ENCODE peak calls at places on chromosome 2, in four cellular contexts. One of them, this sample, is unnamed.
A peak's percentile ranks its signal among the peaks of the same experiment; 100 is the strongest.

GRCh38 chr2:34601561-34601960 is 1002.5 kb upstream of the FAM98A start:
- DNase-seq in GM23248: no peak
- DNase-seq in ovary: no peak
- DNase-seq in choroid plexus epithelial cell: no peak
- DNase-seq in this sample: no peak

GRCh38 chr2:186546842-186547241 is 43.0 kb upstream of the ITGAV start:
- DNase-seq in choroid plexus epithelial cell: peak; percentile 27
- DNase-seq in GM23248: peak; percentile 71
- DNase-seq in ovary: no peak
- DNase-seq in this sample: peak; percentile 56

GRCh38 chr2:43609304-43609883 is 13.6 kb upstream of the THADA start:
- DNase-seq in choroid plexus epithelial cell: peak; percentile 68
- DNase-seq in ovary: no peak
- DNase-seq in GM23248: peak; percentile 73
- DNase-seq in this sample: peak; percentile 63

GRCh38 chr2:134072973-134073490 is 180.8 kb upstream of the MGAT5 start:
- DNase-seq in GM23248: no peak
- DNase-seq in choroid plexus epithelial cell: no peak
- DNase-seq in ovary: no peak
- DNase-seq in this sample: no peak

GRCh38 chr2:183070942-183071844 is 7.4 kb upstream of the DUSP19 start:
- DNase-seq in GM23248: peak; percentile 48
- DNase-seq in choroid plexus epithelial cell: peak; percentile 70
- DNase-seq in ovary: no peak
- DNase-seq in this sample: peak; percentile 68

GRCh38 chr2:118442949-118443348 is 354.7 kb downstream of the INSIG2 start:
- DNase-seq in choroid plexus epithelial cell: no peak
- DNase-seq in GM23248: no peak
- DNase-seq in ovary: no peak
- DNase-seq in this sample: no peak

GRCh38 chr2:7517122-7517487 is 599.9 kb downstream of the RNF144A start:
- DNase-seq in choroid plexus epithelial cell: no peak
- DNase-seq in ovary: no peak
- DNase-seq in GM23248: peak; percentile 72
- DNase-seq in this sample: peak; percentile 2

GRCh38 chr2:81304154-81304830 is 999.7 kb upstream of the LRRTM1 start:
- DNase-seq in GM23248: no peak
- DNase-seq in choroid plexus epithelial cell: no peak
- DNase-seq in ovary: no peak
- DNase-seq in this sample: no peak

GRCh38 chr2:38602136-38602731 is 494 bp downstream of the HNRNPLL start:
- DNase-seq in choroid plexus epithelial cell: no peak
- DNase-seq in ovary: peak; percentile 71
- DNase-seq in GM23248: peak; percentile 58
- DNase-seq in this sample: no peak

GRCh38 chr2:240919786-240920782 is 13.9 kb downstream of the CROCC2 start:
- DNase-seq in GM23248: no peak
- DNase-seq in choroid plexus epithelial cell: no peak
- DNase-seq in ovary: peak; percentile 29
- DNase-seq in this sample: no peak

GRCh38 chr2:72350852-72351251 is 203.2 kb upstream of the CYP26B1 start:
- DNase-seq in GM23248: no peak
- DNase-seq in choroid plexus epithelial cell: peak; percentile 8
- DNase-seq in ovary: no peak
- DNase-seq in this sample: no peak

GRCh38 chr2:156883828-156884615 is 373.5 kb upstream of the GALNT5 start:
- DNase-seq in choroid plexus epithelial cell: peak; percentile 16
- DNase-seq in GM23248: peak; percentile 74
- DNase-seq in ovary: no peak
- DNase-seq in this sample: peak; percentile 54

GRCh38 chr2:155223781-155224406 is 525.4 kb downstream of the KCNJ3 start:
- DNase-seq in ovary: no peak
- DNase-seq in choroid plexus epithelial cell: peak; percentile 3
- DNase-seq in GM23248: peak; percentile 16
- DNase-seq in this sample: peak; percentile 1

GRCh38 chr2:38108907-38109731 is 33.2 kb upstream of the CYP1B1 start:
- DNase-seq in GM23248: no peak
- DNase-seq in ovary: no peak
- DNase-seq in choroid plexus epithelial cell: no peak
- DNase-seq in this sample: no peak

GRCh38 chr2:128684523-128684922 is 365.9 kb upstream of the HS6ST1 start:
- DNase-seq in choroid plexus epithelial cell: no peak
- DNase-seq in GM23248: no peak
- DNase-seq in ovary: no peak
- DNase-seq in this sample: no peak

GRCh38 chr2:229474125-229474524 is 203.0 kb upstream of the PID1 start:
- DNase-seq in ovary: no peak
- DNase-seq in GM23248: no peak
- DNase-seq in choroid plexus epithelial cell: no peak
- DNase-seq in this sample: no peak

GRCh38 chr2:159891917-159892691 is 94.1 kb upstream of the CD302 start:
- DNase-seq in choroid plexus epithelial cell: peak; percentile 54
- DNase-seq in ovary: no peak
- DNase-seq in GM23248: peak; percentile 84
- DNase-seq in this sample: peak; percentile 59

GRCh38 chr2:105328281-105329196 is 996 bp downstream of the TGFBRAP1 start:
- DNase-seq in ovary: no peak
- DNase-seq in GM23248: peak; percentile 23
- DNase-seq in choroid plexus epithelial cell: peak; percentile 66
- DNase-seq in this sample: peak; percentile 31

GRCh38 chr2:197708331-197708730 is 3.2 kb downstream of the MARS2 start:
- DNase-seq in ovary: no peak
- DNase-seq in choroid plexus epithelial cell: peak; percentile 75
- DNase-seq in GM23248: peak; percentile 88
- DNase-seq in this sample: peak; percentile 76
- H3K4me3 ChIP-seq in ovary: no peak overlapping the region
- H3K4me3 ChIP-seq in choroid plexus epithelial cell: no peak overlapping the region
- H3K4me3 ChIP-seq in GM23248: peak overlapping the region; percentile 96
- H3K4me3 ChIP-seq in this sample: no peak overlapping the region

GRCh38 chr2:67825476-67825875 is 237.3 kb downstream of the C1D start:
- DNase-seq in GM23248: peak; percentile 75
- DNase-seq in choroid plexus epithelial cell: peak; percentile 47
- DNase-seq in ovary: no peak
- DNase-seq in this sample: peak; percentile 83
- H3K4me3 ChIP-seq in GM23248: no peak overlapping the region
- H3K4me3 ChIP-seq in choroid plexus epithelial cell: no peak overlapping the region
- H3K4me3 ChIP-seq in ovary: no peak overlapping the region
- H3K4me3 ChIP-seq in this sample: peak overlapping the region; percentile 36

GRCh38 chr2:201413552-201413951 is 37.7 kb downstream of the TRAK2 start:
- DNase-seq in ovary: no peak
- DNase-seq in GM23248: no peak
- DNase-seq in choroid plexus epithelial cell: no peak
- DNase-seq in this sample: no peak
- H3K4me3 ChIP-seq in ovary: no peak overlapping the region
- H3K4me3 ChIP-seq in GM23248: no peak overlapping the region
- H3K4me3 ChIP-seq in choroid plexus epithelial cell: no peak overlapping the region
- H3K4me3 ChIP-seq in this sample: no peak overlapping the region

GRCh38 chr2:127673304-127674069 is 1.8 kb downstream of the LIMS2 start:
- DNase-seq in choroid plexus epithelial cell: no peak
- DNase-seq in GM23248: peak; percentile 73
- DNase-seq in ovary: no peak
- DNase-seq in this sample: no peak

GRCh38 chr2:127670957-127671290 is 4.4 kb downstream of the LIMS2 start:
- DNase-seq in choroid plexus epithelial cell: no peak
- DNase-seq in ovary: no peak
- DNase-seq in GM23248: no peak
- DNase-seq in this sample: no peak

GRCh38 chr2:127670055-127670956 is 5.0 kb downstream of the LIMS2 start:
- DNase-seq in GM23248: peak; percentile 31
- DNase-seq in choroid plexus epithelial cell: no peak
- DNase-seq in ovary: no peak
- DNase-seq in this sample: no peak

GRCh38 chr2:127672341-127673303 is 2.7 kb downstream of the LIMS2 start:
- DNase-seq in choroid plexus epithelial cell: no peak
- DNase-seq in GM23248: peak; percentile 55
- DNase-seq in ovary: no peak
- DNase-seq in this sample: no peak

GRCh38 chr2:127671557-127672302 is 3.6 kb downstream of the LIMS2 start:
- DNase-seq in GM23248: no peak
- DNase-seq in ovary: no peak
- DNase-seq in choroid plexus epithelial cell: no peak
- DNase-seq in this sample: no peak
- H3K4me3 ChIP-seq in GM23248: no peak overlapping the region
- H3K4me3 ChIP-seq in ovary: no peak overlapping the region
- H3K4me3 ChIP-seq in choroid plexus epithelial cell: no peak overlapping the region
- H3K4me3 ChIP-seq in this sample: no peak overlapping the region

DNA sequence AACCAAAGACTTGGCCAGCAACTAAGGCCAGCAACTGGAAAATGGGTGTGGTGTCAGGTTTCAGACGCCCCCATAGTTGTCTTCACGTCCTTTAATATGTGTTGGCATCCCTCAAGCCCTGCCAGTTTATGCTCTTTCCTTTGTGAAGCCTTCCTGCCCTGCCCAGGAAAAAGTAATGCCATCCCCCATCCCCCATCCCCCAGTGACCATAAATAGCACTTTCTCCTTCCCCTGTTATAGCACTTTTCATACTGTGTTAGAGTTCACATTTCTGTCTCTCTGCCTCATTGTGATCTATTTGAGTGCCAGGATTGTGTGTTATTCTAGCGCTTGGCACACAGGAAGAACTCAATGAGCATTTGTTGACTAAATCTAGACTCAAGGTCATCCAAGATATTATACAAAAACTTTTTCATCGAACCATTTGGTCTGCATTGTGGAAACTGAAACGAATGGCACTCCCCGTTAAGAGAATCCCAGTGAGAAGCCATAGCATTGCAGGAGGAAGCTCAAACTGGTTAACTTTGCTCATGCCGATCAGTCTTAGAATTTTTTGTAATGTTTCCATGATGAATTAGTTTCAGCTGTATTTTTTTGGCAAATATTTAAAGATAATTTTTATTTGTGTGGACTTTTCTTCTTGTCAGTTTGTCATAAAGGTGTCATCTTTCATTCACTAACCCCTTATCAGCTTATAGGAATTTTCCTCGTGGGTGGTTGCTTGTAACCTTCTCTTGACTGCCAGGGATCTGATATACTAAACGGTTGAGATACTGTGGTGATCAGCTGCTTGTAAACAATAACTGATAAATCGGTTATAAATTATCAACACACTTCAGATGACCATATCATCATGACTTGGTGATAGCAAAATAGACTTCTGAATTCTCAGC is 15.7 kb downstream of the CRIM1 start:
- DNase-seq in ovary: no peak
- DNase-seq in choroid plexus epithelial cell: peak; percentile 44
- DNase-seq in GM23248: peak; percentile 55
- DNase-seq in this sample: no peak
- H3K4me3 ChIP-seq in ovary: no peak overlapping the region
- H3K4me3 ChIP-seq in choroid plexus epithelial cell: no peak overlapping the region
- H3K4me3 ChIP-seq in GM23248: peak overlapping the region; percentile 46
- H3K4me3 ChIP-seq in this sample: no peak overlapping the region

GRCh38 chr2:203549406-203549805 is 14.3 kb upstream of the RAPH1 start:
- DNase-seq in ovary: no peak
- DNase-seq in GM23248: peak; percentile 68
- DNase-seq in choroid plexus epithelial cell: no peak
- DNase-seq in this sample: no peak
- H3K4me3 ChIP-seq in ovary: no peak overlapping the region
- H3K4me3 ChIP-seq in GM23248: no peak overlapping the region
- H3K4me3 ChIP-seq in choroid plexus epithelial cell: no peak overlapping the region
- H3K4me3 ChIP-seq in this sample: no peak overlapping the region

GRCh38 chr2:120818441-120818920 is 82.8 kb downstream of the GLI2 start:
- DNase-seq in GM23248: peak; percentile 97
- DNase-seq in ovary: peak; percentile 78
- DNase-seq in choroid plexus epithelial cell: peak; percentile 79
- DNase-seq in this sample: peak; percentile 89

GRCh38 chr2:120820885-120821279 is 85.2 kb downstream of the GLI2 start:
- DNase-seq in GM23248: peak; percentile 89
- DNase-seq in ovary: peak; percentile 66
- DNase-seq in choroid plexus epithelial cell: peak; percentile 58
- DNase-seq in this sample: peak; percentile 55

GRCh38 chr2:120820263-120820884 is 84.7 kb downstream of the GLI2 start:
- DNase-seq in choroid plexus epithelial cell: peak; percentile 61
- DNase-seq in GM23248: peak; percentile 85
- DNase-seq in ovary: peak; percentile 76
- DNase-seq in this sample: peak; percentile 58

GRCh38 chr2:120817956-120818325 is 82.3 kb downstream of the GLI2 start:
- DNase-seq in GM23248: no peak
- DNase-seq in ovary: no peak
- DNase-seq in choroid plexus epithelial cell: no peak
- DNase-seq in this sample: no peak

GRCh38 chr2:120819720-120820210 is 84.1 kb downstream of the GLI2 start:
- DNase-seq in ovary: peak; percentile 56
- DNase-seq in choroid plexus epithelial cell: no peak
- DNase-seq in GM23248: no peak
- DNase-seq in this sample: no peak
- H3K4me3 ChIP-seq in ovary: no peak overlapping the region
- H3K4me3 ChIP-seq in choroid plexus epithelial cell: no peak overlapping the region
- H3K4me3 ChIP-seq in GM23248: peak overlapping the region; percentile 44
- H3K4me3 ChIP-seq in this sample: no peak overlapping the region

GRCh38 chr2:136114392-136114791 is 3.6 kb downstream of the CXCR4 start:
- DNase-seq in GM23248: no peak
- DNase-seq in choroid plexus epithelial cell: no peak
- DNase-seq in ovary: no peak
- DNase-seq in this sample: no peak
- H3K4me3 ChIP-seq in GM23248: no peak overlapping the region
- H3K4me3 ChIP-seq in choroid plexus epithelial cell: no peak overlapping the region
- H3K4me3 ChIP-seq in ovary: no peak overlapping the region
- H3K4me3 ChIP-seq in this sample: no peak overlapping the region

GRCh38 chr2:20352230-20353216 is 1.9 kb upstream of the PUM2 start:
- DNase-seq in choroid plexus epithelial cell: no peak
- DNase-seq in GM23248: no peak
- DNase-seq in ovary: no peak
- DNase-seq in this sample: no peak
- H3K4me3 ChIP-seq in choroid plexus epithelial cell: no peak overlapping the region
- H3K4me3 ChIP-seq in GM23248: no peak overlapping the region
- H3K4me3 ChIP-seq in ovary: no peak overlapping the region
- H3K4me3 ChIP-seq in this sample: no peak overlapping the region